ENCODE peak calls at places on chromosomes 6 and 20, in nine cellular contexts. I, S, Z, Q, B, Y, O, U and V are unnamed samples.

GRCh38 chr20:50445367-50446151 is 64.6 kb upstream of the PTPN1 start:
- DNase-seq in U (no peak), O (no peak), Q (no peak), Y (no peak), S (no peak), I (no peak), Z (no peak), B (no peak), V (no peak)

GRCh38 chr6:57435475-57436163 is 118.2 kb downstream of the PRIM2 start:
- DNase-seq in Q (no peak), O (no peak), Z (no peak), S (no peak), B (no peak), U (no peak), Y (no peak), I (no peak), V (no peak)

GRCh38 chr6:142378138-142378875 is 76.5 kb downstream of the ADGRG6 start:
- DNase-seq in O (no peak), S (peak), Y (peak), Q (no peak), Z (peak), B (peak), I (no peak), U (peak), V (no peak)

GRCh38 chr6:132411296-132411695 is 10.0 kb upstream of the MOXD1 start:
- DNase-seq in O (no peak), I (no peak), B (no peak), Z (no peak), U (no peak), S (no peak), Q (no peak), Y (no peak), V (no peak)

GRCh38 chr6:160882741-160883340 is 108.7 kb upstream of the MAP3K4 start:
- DNase-seq in Q (no peak), S (no peak), Y (no peak), B (peak), O (no peak), U (no peak), I (no peak), Z (peak), V (no peak)

GRCh38 chr6:142797159-142797558 is 147.8 kb downstream of the HIVEP2 start:
- DNase-seq in U (no peak), Q (no peak), B (no peak), O (no peak), Y (no peak), I (no peak), S (no peak), Z (no peak), V (no peak)

GRCh38 chr6:16690244-16691142 is 70.8 kb downstream of the ATXN1 start:
- DNase-seq in Q (no peak), O (no peak), I (no peak), Z (no peak), S (no peak), Y (no peak), B (no peak), U (no peak), V (peak)

GRCh38 chr6:26162399-26162798 is 75.2 kb downstream of the HFE start:
- DNase-seq in O (no peak), Q (no peak), I (no peak), Y (no peak), Z (no peak), U (no peak), B (no peak), S (no peak), V (no peak)

GRCh38 chr6:90538651-90539050 is 48.2 kb downstream of the MAP3K7 start:
- DNase-seq in Q (no peak), O (no peak), Y (no peak), I (no peak), B (no peak), Z (no peak), U (no peak), S (no peak), V (no peak)

GRCh38 chr6:10322991-10323390 is 91.9 kb downstream of the TFAP2A start:
- DNase-seq in Y (no peak), S (no peak), Q (no peak), U (peak), I (no peak), O (no peak), B (no peak), Z (no peak), V (no peak)

GRCh38 chr6:122730775-122731386 is 48.6 kb upstream of the FABP7 start:
- DNase-seq in Z (no peak), I (no peak), Q (peak), B (peak), Y (no peak), O (peak), S (peak), U (peak), V (no peak)

GRCh38 chr6:79230149-79230548 is 4.3 kb downstream of the HMGN3 start:
- DNase-seq in O (no peak), Q (no peak), Y (no peak), S (no peak), U (no peak), B (no peak), I (no peak), Z (no peak), V (no peak)

GRCh38 chr20:20205862-20206236 is 153.5 kb downstream of the CFAP61 start:
- DNase-seq in Y (no peak), O (no peak), Z (peak), U (no peak), S (no peak), I (no peak), B (no peak), Q (no peak), V (no peak)

GRCh38 chr6:47822856-47823554 is 41.2 kb downstream of the OPN5 start:
- DNase-seq in Y (no peak), Q (no peak), I (no peak), S (no peak), B (no peak), O (no peak), U (no peak), Z (no peak), V (no peak)

GRCh38 chr6:134247854-134248580 is 69.9 kb downstream of the SGK1 start:
- DNase-seq in I (no peak), Y (no peak), S (no peak), Q (no peak), U (no peak), B (no peak), Z (no peak), O (no peak), V (no peak)